ENCODE peak calls at places on chromosome 18, in four cellular contexts. K is K562, F is H1, P is endothelial cell of umbilical vein. S is an unnamed sample.

GRCh38 chr18:79950440-79951341 is 762 bp downstream of the SLC66A2 start:
- DNase-seq in K (peak; percentile 54), F (no peak), P (peak; percentile 21), S (no peak)

GRCh38 chr18:48780151-48781001 is 170.4 kb downstream of the SMAD7 start:
- DNase-seq in K (no peak), P (peak; percentile 40), F (no peak), S (no peak)

GRCh38 chr18:48897531-48897930 is 53.2 kb downstream of the SMAD7 start:
- DNase-seq in F (no peak), P (peak; percentile 27), K (no peak), S (no peak)

GRCh38 chr18:73777356-73778051 is 370.1 kb downstream of the FBXO15 start:
- DNase-seq in F (no peak), K (no peak), P (no peak), S (no peak)

GRCh38 chr18:37607281-37607680 is 41.7 kb upstream of the CELF4 start:
- DNase-seq in K (no peak), P (no peak), F (no peak), S (no peak)

GRCh38 chr18:9838144-9838877 is 47.5 kb upstream of the TXNDC2 start:
- DNase-seq in F (peak; percentile 33), K (no peak), P (no peak), S (no peak)

GRCh38 chr18:54162431-54162830 is 62.0 kb downstream of the MBD2 start:
- DNase-seq in K (no peak), F (no peak), P (no peak), S (no peak)

GRCh38 chr18:51030537-51031258 is 685 bp downstream of the SMAD4 start:
- DNase-seq in F (no peak), P (peak; percentile 50), K (peak; percentile 68), S (peak; percentile 41)

GRCh38 chr18:12438257-12438656 is 30.5 kb downstream of the PRELID3A start:
- DNase-seq in P (no peak), F (no peak), K (no peak), S (no peak)

GRCh38 chr18:37385846-37386435 is 179.7 kb downstream of the CELF4 start:
- DNase-seq in P (peak; percentile 44), F (no peak), K (peak; percentile 32), S (peak; percentile 13)

GRCh38 chr18:76232813-76233212 is 262.2 kb downstream of the ZNF516 start:
- DNase-seq in P (no peak), K (no peak), F (no peak), S (no peak)

GRCh38 chr18:35076126-35076525 is 34.9 kb downstream of the MAPRE2 start:
- DNase-seq in F (no peak), K (no peak), P (no peak), S (no peak)

GRCh38 chr18:6561893-6562292 is 147.2 kb upstream of the L3MBTL4 start:
- DNase-seq in K (no peak), P (no peak), F (no peak), S (no peak)

GRCh38 chr18:6589979-6590725 is 139.4 kb upstream of the ARHGAP28 start:
- DNase-seq in K (no peak), P (no peak), F (no peak), S (no peak)

GRCh38 chr18:76496200-76496890 is 1.3 kb upstream of the ZNF516 start:
- DNase-seq in K (no peak), P (no peak), F (no peak), S (peak; percentile 22)

GRCh38 chr18:42187611-42188378 is 232.8 kb downstream of the PIK3C3 start:
- DNase-seq in F (no peak), P (no peak), K (no peak), S (no peak)

DNA sequence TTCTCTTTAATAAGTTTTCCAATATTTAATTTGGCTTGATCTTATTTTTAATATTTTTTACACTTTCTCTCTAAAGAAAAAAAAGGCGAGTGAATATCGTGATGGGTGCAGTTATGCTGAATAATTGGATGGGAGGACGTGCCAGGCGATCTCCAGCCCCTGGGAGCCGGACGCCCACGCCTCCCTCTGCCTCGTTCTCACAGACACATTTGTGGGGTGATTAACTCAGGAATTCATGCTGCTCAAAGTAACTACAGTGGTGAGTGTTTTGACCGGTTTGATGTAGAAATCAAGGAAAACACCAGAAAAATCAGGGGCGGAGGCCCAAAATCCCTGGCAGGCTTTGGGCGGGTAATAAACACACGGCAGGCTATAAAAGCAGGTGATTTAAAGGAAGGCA is 736.8 kb upstream of the SALL3 start:
- DNase-seq in P (no peak), F (no peak), K (no peak), S (no peak)
- TF ChIP-seq JUN in P (no peak), F (no peak), K (no peak), S (no peak)

DNA sequence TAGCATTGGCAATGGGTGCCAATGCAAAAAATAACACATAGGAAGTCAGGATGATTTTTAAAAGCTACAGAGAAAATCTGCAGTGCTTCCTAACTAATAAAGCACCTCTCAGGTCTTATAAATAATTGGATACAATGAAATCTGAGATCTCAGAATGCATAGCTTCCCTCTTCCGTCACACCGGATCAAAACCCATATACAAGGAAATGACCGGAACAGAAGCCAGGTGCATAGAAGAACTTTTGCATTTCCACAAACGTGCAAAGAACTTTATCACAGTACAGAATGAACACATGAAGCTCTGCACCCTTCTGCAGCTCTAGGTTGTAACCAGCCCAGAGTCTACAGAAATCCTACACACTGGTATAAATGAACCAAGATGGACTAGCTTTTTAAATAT is 145.4 kb downstream of the TCF4 start:
- DNase-seq in K (no peak), P (no peak), F (no peak), S (no peak)
- H2AFZ ChIP-seq in K (no peak overlapping the region), P (no peak overlapping the region), F (no peak overlapping the region), S (no peak overlapping the region)

DNA sequence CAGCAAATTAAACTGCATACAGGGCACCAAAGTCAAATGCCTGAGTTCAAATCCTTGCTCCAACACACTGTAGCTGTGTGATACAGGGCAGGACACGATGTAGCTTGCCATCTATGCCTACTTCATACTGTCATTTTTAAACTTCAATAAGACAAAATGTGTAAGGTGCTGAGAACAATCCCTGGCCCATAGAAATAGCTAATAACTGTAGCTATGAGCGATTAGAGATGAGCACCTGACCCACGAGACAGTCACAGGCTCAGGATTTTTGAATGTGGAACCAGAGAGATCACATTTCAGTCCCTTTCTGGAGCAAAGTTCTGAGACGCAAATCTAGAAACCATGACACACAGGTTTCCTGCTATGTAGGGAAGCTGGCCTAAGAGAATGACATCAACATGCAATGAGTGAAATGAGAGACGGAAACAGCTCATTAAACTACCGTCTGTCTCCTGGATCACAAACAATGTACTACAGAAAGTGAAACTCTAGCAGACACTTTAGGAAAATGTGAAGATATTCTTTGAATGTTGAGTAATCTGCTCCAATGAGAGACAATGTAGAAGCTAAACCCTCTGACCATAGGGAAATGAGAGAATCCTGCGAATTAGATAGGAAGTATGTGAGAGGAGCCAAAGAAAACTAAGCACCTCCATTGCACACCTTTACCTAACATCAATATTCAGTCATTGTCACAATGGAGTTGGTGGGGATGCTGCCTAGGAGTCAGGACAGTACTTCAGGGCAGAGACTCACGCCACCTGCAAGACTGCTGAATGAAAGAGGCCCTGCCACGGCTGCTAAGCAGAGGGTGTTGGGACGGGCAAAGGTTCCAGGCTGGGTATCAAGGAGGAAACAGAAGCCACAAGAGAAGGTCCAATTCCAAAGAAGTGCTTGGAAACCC is 25.5 kb downstream of the B4GALT6 start:
- DNase-seq in P (no peak), F (no peak), K (no peak), S (no peak)
- TF ChIP-seq JUN in P (no peak), F (no peak), K (no peak), S (no peak)

GRCh38 chr18:8450898-8451665 is 158.2 kb upstream of the RAB12 start:
- DNase-seq in P (no peak), F (no peak), K (no peak), S (peak; percentile 9)

GRCh38 chr18:8455661-8456614 is 153.3 kb upstream of the RAB12 start:
- DNase-seq in P (no peak), F (no peak), K (no peak), S (no peak)

GRCh38 chr18:8450013-8450412 is 159.2 kb upstream of the RAB12 start:
- DNase-seq in K (peak; percentile 59), P (no peak), F (peak; percentile 25), S (no peak)

GRCh38 chr18:8453528-8453927 is 155.7 kb upstream of the RAB12 start:
- DNase-seq in P (no peak), K (peak; percentile 47), F (no peak), S (no peak)

GRCh38 chr18:8454136-8454535 is 155.1 kb upstream of the RAB12 start:
- DNase-seq in F (no peak), K (no peak), P (no peak), S (no peak)
- H2AFZ ChIP-seq in F (no peak overlapping the region), K (no peak overlapping the region), P (no peak overlapping the region), S (no peak overlapping the region)

DNA sequence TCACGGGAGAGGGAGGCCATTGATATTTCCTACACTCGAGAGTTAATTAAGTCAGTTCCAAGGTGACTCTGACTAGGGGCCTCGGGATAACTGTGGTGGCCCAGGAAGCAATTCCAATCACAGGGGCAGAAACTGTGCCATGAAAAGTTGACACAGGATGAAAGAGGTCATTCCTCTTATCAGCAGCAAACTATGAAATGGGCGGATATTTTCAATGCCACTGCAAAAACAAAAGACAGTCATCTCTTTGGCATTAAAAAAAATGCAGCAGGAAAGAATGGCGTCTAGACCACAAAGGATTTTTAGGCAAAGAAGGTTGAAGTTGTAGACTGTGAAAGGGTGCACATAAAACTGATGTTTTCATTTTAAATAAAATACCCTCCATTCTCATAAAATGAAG is 50.0 kb downstream of the TGIF1 start:
- DNase-seq in K (no peak), P (peak; percentile 10), F (no peak), S (peak; percentile 8)
- TF ChIP-seq JUN in K (no peak), P (peak; percentile 8), F (no peak), S (no peak)

GRCh38 chr18:23727707-23728493 is 38.6 kb downstream of the LAMA3 start:
- DNase-seq in P (no peak), F (no peak), K (no peak), S (no peak)
- H2AFZ ChIP-seq in P (no peak overlapping the region), F (no peak overlapping the region), K (no peak overlapping the region), S (no peak overlapping the region)

GRCh38 chr18:58848685-58849084 is 16.0 kb upstream of the ZNF532 start:
- DNase-seq in P (no peak), F (no peak), K (no peak), S (no peak)
- TF ChIP-seq JUN in P (no peak), F (no peak), K (no peak), S (no peak)

GRCh38 chr18:23113576-23113975 is 21.7 kb upstream of the CABLES1 start:
- DNase-seq in P (no peak), K (no peak), F (no peak), S (no peak)

GRCh38 chr18:23114911-23115310 is 20.4 kb upstream of the CABLES1 start:
- DNase-seq in P (peak; percentile 36), K (no peak), F (no peak), S (no peak)

GRCh38 chr18:23121133-23121532 is 14.2 kb upstream of the CABLES1 start:
- DNase-seq in F (no peak), K (no peak), P (no peak), S (no peak)

GRCh38 chr18:23114171-23114881 is 21.0 kb upstream of the CABLES1 start:
- DNase-seq in K (no peak), F (no peak), P (peak; percentile 74), S (no peak)

DNA sequence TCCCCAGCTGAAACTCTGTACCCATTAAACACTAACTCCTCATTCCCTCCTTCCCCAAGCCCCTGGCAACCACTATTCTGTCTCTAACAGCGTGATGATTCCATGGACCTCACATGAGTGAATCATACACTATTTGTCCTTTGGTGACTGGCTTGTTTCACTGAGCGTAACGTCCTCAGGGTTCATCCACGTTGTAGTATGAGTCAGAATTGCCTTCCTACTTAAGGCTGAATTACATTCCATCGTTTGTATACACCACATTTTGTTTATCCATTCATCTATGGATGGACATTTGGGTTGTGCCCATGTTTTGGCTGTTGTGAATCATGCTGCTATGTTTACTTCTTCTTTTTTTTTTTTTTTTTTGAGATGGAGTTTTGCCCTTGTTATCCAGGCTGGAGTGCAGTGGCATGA is 19.6 kb upstream of the CABLES1 start:
- DNase-seq in P (peak; percentile 91), F (no peak), K (no peak), S (peak; percentile 74)
- H2AFZ ChIP-seq in P (no peak overlapping the region), F (no peak overlapping the region), K (no peak overlapping the region), S (no peak overlapping the region)

S was measured in HepG2.